ENCODE peak calls at places on chromosomes 1 and 21, in five cellular contexts. One of them, this sample, is unnamed.

GRCh38 chr1:165369255-165369848 is 12.8 kb upstream of the LMX1A start:
- DNase-seq in HCT116: peak
- DNase-seq in HepG2: peak
- DNase-seq in GM12878: no peak
- DNase-seq in K562: peak
- DNase-seq in this sample: peak

GRCh38 chr1:81471255-81471654 is 329.5 kb upstream of the ADGRL2 start:
- DNase-seq in HCT116: no peak
- DNase-seq in HepG2: no peak
- DNase-seq in GM12878: no peak
- DNase-seq in K562: no peak
- DNase-seq in this sample: no peak

GRCh38 chr1:211551628-211552465 is 27.1 kb downstream of the SLC30A1 start:
- DNase-seq in HCT116: no peak
- DNase-seq in HepG2: peak
- DNase-seq in GM12878: no peak
- DNase-seq in K562: no peak
- DNase-seq in this sample: no peak

GRCh38 chr1:173744651-173745050 is 29.9 kb downstream of the KLHL20 start:
- DNase-seq in HCT116: no peak
- DNase-seq in HepG2: no peak
- DNase-seq in GM12878: no peak
- DNase-seq in K562: no peak
- DNase-seq in this sample: no peak

GRCh38 chr1:8018492-8019228 is 7.4 kb downstream of the ERRFI1 start:
- DNase-seq in HCT116: no peak
- DNase-seq in HepG2: no peak
- DNase-seq in GM12878: no peak
- DNase-seq in K562: no peak
- DNase-seq in this sample: no peak

GRCh38 chr1:227934476-227935313 is 13.0 kb downstream of the WNT9A start:
- DNase-seq in HCT116: peak
- DNase-seq in HepG2: peak
- DNase-seq in GM12878: no peak
- DNase-seq in K562: peak
- DNase-seq in this sample: no peak

GRCh38 chr1:232793944-232794343 is 11.3 kb upstream of the MAP10 start:
- DNase-seq in HCT116: peak
- DNase-seq in HepG2: no peak
- DNase-seq in GM12878: no peak
- DNase-seq in K562: no peak
- DNase-seq in this sample: no peak

GRCh38 chr21:31334648-31335121 is 9.4 kb downstream of the TIAM1 start:
- DNase-seq in HCT116: no peak
- DNase-seq in HepG2: no peak
- DNase-seq in GM12878: no peak
- DNase-seq in K562: no peak
- DNase-seq in this sample: peak

GRCh38 chr1:92784051-92784638 is 763 bp downstream of the EVI5 start:
- DNase-seq in HCT116: no peak
- DNase-seq in HepG2: peak
- DNase-seq in GM12878: peak
- DNase-seq in K562: peak
- DNase-seq in this sample: no peak

GRCh38 chr1:109667452-109668122 is at the start of gene GSTM2:
- DNase-seq in HCT116: no peak
- DNase-seq in HepG2: peak
- DNase-seq in GM12878: peak
- DNase-seq in K562: peak
- DNase-seq in this sample: peak

DNA sequence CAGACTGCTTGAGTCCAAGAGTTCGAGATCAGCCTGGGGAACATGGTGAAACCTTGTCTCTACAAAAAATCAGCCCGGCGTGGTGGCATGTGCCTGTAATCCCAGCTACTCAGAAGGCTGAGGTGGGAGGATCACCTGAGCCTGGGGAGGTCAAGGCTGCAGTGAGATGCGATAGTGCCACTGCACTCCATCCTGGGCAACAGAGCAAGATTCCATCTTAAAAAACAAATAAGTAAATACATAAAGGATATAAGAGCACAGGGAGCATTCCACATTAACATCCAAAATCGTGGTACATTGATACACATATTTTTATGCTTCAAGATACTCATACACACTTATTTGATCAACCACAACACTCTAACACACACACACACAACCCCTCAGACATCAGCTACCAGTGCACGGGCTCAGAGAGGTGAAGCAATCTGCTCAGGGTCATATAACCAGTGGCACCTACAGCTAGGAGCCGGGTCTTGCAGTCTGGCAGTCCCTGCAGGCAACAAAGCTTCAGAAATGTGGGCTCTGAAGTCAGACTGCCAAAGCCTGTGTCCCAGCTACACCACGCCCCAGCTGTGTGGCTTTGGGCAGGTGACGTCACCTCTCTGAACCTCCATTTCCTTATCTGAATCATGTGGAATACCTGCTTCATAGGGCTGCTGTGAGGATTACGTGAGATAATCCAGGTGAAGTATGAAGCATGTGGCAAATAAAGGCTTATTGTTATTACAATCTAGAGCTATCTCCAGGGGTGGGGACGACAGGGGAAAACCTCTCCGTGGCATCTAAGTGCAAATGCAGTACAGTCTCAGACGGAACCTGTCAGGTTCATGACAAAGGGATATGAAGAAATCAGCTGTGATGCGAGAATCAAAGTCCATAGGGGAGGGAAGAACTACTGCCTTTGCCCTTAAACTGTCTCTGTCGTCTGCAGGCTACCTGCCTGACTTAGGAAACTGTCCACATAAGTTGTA is 4.8 kb upstream of the CRYBG2 start:
- DNase-seq in HCT116: peak
- DNase-seq in HepG2: peak
- DNase-seq in GM12878: no peak
- DNase-seq in K562: peak
- DNase-seq in this sample: no peak
- TF ChIP-seq JUND in HCT116: no peak
- TF ChIP-seq JUND in HepG2: peak
- TF ChIP-seq JUND in GM12878: no peak
- TF ChIP-seq JUND in K562: peak
- TF ChIP-seq JUND in this sample: no peak

GRCh38 chr1:12662556-12662955 is 18.7 kb downstream of the AADACL4 start:
- DNase-seq in HCT116: no peak
- DNase-seq in HepG2: no peak
- DNase-seq in GM12878: no peak
- DNase-seq in K562: no peak
- DNase-seq in this sample: no peak

GRCh38 chr1:12669529-12670068 is 25.7 kb downstream of the AADACL4 start:
- DNase-seq in HCT116: no peak
- DNase-seq in HepG2: no peak
- DNase-seq in GM12878: no peak
- DNase-seq in K562: no peak
- DNase-seq in this sample: no peak

GRCh38 chr1:12665511-12665910 is 21.6 kb downstream of the AADACL4 start:
- DNase-seq in HCT116: no peak
- DNase-seq in HepG2: no peak
- DNase-seq in GM12878: no peak
- DNase-seq in K562: no peak
- DNase-seq in this sample: no peak

GRCh38 chr1:12661606-12662219 is 17.8 kb downstream of the AADACL4 start:
- DNase-seq in HCT116: no peak
- DNase-seq in HepG2: no peak
- DNase-seq in GM12878: no peak
- DNase-seq in K562: no peak
- DNase-seq in this sample: no peak

DNA sequence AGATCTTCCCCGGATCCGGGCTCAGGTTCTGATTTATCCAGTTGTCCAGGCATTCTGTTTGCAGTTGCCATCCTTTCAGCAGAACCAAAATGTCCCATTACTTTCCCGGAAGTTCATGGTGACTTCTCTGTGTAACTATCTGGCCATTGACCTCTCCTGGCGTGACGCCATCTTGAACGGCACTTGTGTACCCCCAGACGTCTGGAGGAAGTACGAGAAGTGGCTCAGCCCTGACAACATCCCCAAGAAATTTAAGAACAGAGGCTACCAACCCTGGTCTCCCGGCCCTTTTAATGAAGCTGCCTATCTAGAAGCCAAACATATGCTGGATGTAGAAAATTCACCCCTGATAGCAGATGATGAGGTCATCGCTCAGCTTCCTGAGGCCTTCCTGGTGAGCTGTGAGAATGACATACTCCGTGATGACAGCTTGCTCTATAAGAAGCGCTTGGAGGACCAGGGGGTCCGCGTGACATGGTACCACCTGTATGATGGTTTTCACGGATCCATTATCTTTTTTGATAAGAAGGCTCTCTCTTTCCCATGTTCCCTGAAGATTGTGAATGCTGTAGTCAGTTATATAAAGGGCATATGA is 22.4 kb downstream of the AADACL4 start:
- DNase-seq in HCT116: no peak
- DNase-seq in HepG2: no peak
- DNase-seq in GM12878: no peak
- DNase-seq in K562: peak
- DNase-seq in this sample: no peak
- TF ChIP-seq YY1 in HCT116: no peak
- TF ChIP-seq YY1 in HepG2: no peak
- TF ChIP-seq YY1 in GM12878: no peak
- TF ChIP-seq YY1 in K562: peak
- TF ChIP-seq YY1 in this sample: no peak

DNA sequence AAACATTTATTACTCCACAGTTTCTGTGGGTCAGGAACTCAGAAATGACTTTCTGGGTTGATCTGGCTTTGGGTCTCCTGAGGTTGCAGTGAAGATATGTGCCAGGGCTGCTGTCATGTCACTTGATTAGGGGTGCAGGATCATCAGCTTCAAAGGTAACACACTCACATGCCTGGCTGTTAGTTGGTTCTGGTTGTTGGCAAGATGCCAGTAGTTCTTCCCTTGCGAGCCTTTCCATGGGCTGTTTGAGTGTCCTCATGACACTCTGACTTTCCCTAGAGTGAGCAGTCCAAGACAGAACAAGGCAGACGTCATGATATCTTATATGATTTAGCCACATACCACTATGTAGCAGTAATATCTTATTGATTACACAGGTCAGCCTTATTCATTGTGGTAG is 1.8 kb downstream of the SWT1 start:
- DNase-seq in HCT116: no peak
- DNase-seq in HepG2: no peak
- DNase-seq in GM12878: no peak
- DNase-seq in K562: peak
- DNase-seq in this sample: no peak
- TF ChIP-seq REST in HCT116: no peak
- TF ChIP-seq REST in HepG2: no peak
- TF ChIP-seq REST in GM12878: no peak
- TF ChIP-seq REST in K562: no peak
- TF ChIP-seq REST in this sample: no peak

DNA sequence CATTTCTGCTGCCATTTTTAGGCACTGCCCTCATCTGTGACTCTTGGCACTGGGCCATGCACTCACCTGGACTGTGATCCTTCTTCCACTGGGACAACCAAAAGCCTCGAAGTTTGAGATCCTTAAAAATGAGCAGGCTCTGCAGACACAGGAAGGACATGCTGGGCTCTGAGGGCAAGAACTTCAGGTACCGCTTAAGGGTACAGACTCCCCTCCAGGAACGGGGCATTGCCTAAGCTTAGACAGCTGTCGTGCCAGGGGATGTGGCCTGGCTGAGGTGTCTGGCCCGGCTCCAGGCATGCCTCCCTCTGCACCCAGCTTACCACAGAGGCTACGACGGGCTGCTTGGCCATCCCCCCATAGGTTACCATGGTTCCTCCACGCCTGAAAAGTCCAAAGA is 14.2 kb upstream of the SRSF4 start:
- DNase-seq in HCT116: no peak
- DNase-seq in HepG2: no peak
- DNase-seq in GM12878: no peak
- DNase-seq in K562: no peak
- DNase-seq in this sample: no peak
- TF ChIP-seq JUND in HCT116: no peak
- TF ChIP-seq JUND in HepG2: no peak
- TF ChIP-seq JUND in GM12878: no peak
- TF ChIP-seq JUND in K562: no peak
- TF ChIP-seq JUND in this sample: no peak

GRCh38 chr1:230787471-230787870 is 40.3 kb downstream of the CAPN9 start:
- DNase-seq in HCT116: no peak
- DNase-seq in HepG2: no peak
- DNase-seq in GM12878: no peak
- DNase-seq in K562: no peak
- DNase-seq in this sample: no peak
- TF ChIP-seq YY1 in HCT116: no peak
- TF ChIP-seq YY1 in HepG2: no peak
- TF ChIP-seq YY1 in GM12878: no peak
- TF ChIP-seq YY1 in K562: no peak
- TF ChIP-seq YY1 in this sample: no peak

GRCh38 chr21:44653123-44653522 is 1.3 kb downstream of the KRTAP12-4 start:
- DNase-seq in HCT116: no peak
- DNase-seq in HepG2: no peak
- DNase-seq in GM12878: no peak
- DNase-seq in K562: peak
- DNase-seq in this sample: no peak
- TF ChIP-seq REST in HCT116: no peak
- TF ChIP-seq REST in HepG2: no peak
- TF ChIP-seq REST in GM12878: no peak
- TF ChIP-seq REST in K562: no peak
- TF ChIP-seq REST in this sample: no peak

This sample was measured in SK-N-SH.